ENCODE peak calls at places on chromosome 2, in ten cellular contexts. B is AG09319, Z is left ventricle myocardium inferior, O is colonic mucosa, I is GM12865, E is RWPE1, V is D721Med, D is psoas muscle, M is nephron progenitor cell, W is choroid plexus epithelial cell. F is an unnamed sample.

GRCh38 chr2:7017621-7018260 is 100.5 kb downstream of the RNF144A start:
- DNase-seq in O (no peak), I (no peak), E (no peak), W (no peak), Z (no peak), B (no peak), M (no peak), V (no peak), D (no peak), F (no peak)

GRCh38 chr2:150732064-150732463 is 244.6 kb upstream of the RND3 start:
- DNase-seq in I (peak), O (no peak), D (no peak), W (peak), E (no peak), Z (no peak), M (no peak), B (peak), V (no peak), F (peak)

GRCh38 chr2:100292022-100292580 is 30.2 kb downstream of the LONRF2 start:
- DNase-seq in M (no peak), I (peak), V (no peak), O (no peak), W (peak), D (peak), E (peak), Z (no peak), B (peak), F (peak)

GRCh38 chr2:201961401-201961800 is 72.3 kb upstream of the FZD7 start:
- DNase-seq in B (no peak), O (no peak), I (no peak), D (no peak), W (no peak), V (no peak), M (no peak), E (no peak), Z (no peak), F (no peak)

GRCh38 chr2:41400057-41400665 is 647.7 kb upstream of the PKDCC start:
- DNase-seq in B (no peak), W (peak), Z (no peak), V (no peak), M (peak), I (peak), E (no peak), D (no peak), O (no peak), F (peak)

GRCh38 chr2:204315236-204315662 is 230.0 kb upstream of the PARD3B start:
- DNase-seq in W (no peak), D (no peak), O (no peak), M (peak), V (no peak), B (no peak), E (peak), I (no peak), Z (no peak), F (no peak)

GRCh38 chr2:43125090-43125998 is 101.1 kb downstream of the ZFP36L2 start:
- DNase-seq in D (no peak), B (no peak), Z (no peak), V (no peak), W (no peak), M (no peak), E (no peak), O (no peak), I (no peak), F (no peak)

GRCh38 chr2:179019260-179019659 is 30.7 kb downstream of the CCDC141 start:
- DNase-seq in I (no peak), O (no peak), M (no peak), V (no peak), Z (no peak), D (no peak), W (no peak), B (no peak), E (no peak), F (no peak)

GRCh38 chr2:216578325-216578724 is 54.9 kb upstream of the IGFBP2 start:
- DNase-seq in O (no peak), I (no peak), B (no peak), D (no peak), M (no peak), V (no peak), W (no peak), E (no peak), Z (no peak), F (no peak)

DNA sequence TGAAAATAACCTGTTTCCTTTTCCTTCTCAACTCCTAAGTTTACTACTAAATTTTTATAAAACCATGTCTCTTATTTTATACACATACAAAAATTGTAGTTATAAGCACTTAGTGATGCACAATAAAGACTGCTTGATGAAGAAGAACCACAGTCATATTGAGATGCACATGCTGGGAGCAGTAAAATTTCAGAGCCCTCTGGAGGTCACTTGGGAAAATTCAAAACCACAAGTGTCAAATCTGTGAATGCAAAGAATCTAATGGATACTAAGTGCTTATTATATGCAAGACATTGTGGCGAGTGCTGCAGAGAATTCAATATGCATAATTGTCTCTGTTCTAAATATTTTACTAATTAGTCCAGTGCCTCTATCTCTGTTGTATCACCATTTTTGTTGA is 180.5 kb downstream of the VWC2L start:
- DNase-seq in I (no peak), O (no peak), B (no peak), M (no peak), W (peak), E (no peak), D (no peak), V (no peak), Z (no peak), F (peak)
- TF ChIP-seq CTCF in I (no peak), O (no peak), B (peak), M (no peak), W (peak), E (peak), D (no peak), V (no peak), Z (peak), F (peak)

GRCh38 chr2:48620604-48621003 is 2.9 kb downstream of the GTF2A1L start:
- DNase-seq in O (no peak), W (no peak), I (no peak), B (no peak), V (no peak), M (no peak), D (no peak), E (no peak), Z (no peak), F (no peak)

GRCh38 chr2:48617618-48618017 is at the start of gene GTF2A1L:
- DNase-seq in D (no peak), M (no peak), V (no peak), O (no peak), E (no peak), W (no peak), B (no peak), Z (no peak), I (no peak), F (no peak)

GRCh38 chr2:48624696-48625095 is 7.0 kb downstream of the GTF2A1L start:
- DNase-seq in E (no peak), O (no peak), M (no peak), B (no peak), V (no peak), D (no peak), I (no peak), Z (no peak), W (no peak), F (no peak)

DNA sequence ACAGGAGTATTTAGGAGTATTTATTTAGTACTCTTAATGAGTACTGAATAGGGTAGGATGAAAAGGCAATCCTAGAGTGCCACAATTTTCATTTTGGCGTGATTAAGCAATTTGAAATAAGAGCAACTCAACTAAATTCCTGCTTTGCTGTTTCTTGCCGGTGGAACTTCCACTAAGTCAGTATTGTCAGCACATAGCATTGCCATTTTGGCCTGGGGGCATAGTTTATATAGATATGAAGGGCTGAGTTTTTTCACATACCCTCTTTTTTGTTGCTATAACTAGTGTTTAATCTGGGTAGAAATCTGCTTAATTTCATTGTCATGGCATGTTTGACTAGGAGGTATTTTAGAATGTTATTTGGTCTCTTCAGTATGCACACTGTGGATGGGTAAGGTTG is 1.9 kb downstream of the GTF2A1L start:
- DNase-seq in B (no peak), E (no peak), Z (no peak), M (no peak), O (no peak), I (no peak), V (no peak), W (no peak), D (no peak), F (no peak)
- TF ChIP-seq CTCF in B (no peak), E (no peak), Z (no peak), M (no peak), O (no peak), I (no peak), V (no peak), W (no peak), D (no peak), F (no peak)

DNA sequence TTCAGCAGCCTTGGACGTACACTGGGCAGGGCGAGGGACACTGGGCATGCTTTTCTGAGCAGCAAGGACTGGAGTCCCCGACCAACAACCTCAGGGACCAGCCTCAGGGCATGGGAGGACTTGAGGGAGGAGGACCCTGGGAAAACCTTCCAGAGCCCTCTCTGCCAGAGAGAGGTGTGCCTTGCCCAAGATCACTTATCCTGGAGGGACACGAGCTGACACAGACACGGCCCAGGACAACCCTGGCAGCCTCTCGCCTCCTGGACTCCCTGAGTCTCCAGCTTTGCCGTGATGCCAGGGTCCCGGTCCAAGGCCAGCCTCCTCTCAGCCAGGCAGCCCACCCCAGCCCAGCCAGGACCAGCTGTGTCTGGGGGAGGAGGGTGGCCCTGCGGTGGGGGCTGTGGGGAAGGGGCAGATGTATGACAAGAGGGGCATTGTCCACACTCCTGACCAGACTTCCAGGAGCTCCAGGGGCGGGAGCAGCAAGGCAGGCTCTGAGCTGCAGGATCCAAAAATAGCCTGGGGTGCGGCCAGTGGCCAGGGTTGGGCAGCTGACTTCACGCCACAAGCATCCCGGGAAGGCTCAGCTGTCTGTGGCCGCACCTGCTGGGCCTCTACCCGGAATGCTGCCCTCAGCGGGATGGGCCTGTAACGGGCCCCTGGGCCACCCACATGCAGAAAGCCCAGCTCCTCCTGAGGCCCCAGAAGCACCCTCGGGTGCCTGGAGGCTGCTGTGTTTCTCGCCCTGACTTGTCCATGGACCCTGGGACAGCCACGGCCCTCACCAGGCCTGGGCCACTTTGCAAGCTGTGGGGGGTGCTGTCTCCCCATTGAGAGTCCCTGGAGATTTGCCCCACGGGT is 65.5 kb upstream of the GPC1 start:
- DNase-seq in D (peak), E (peak), O (peak), B (peak), M (no peak), I (no peak), W (peak), V (no peak), Z (peak), F (peak)
- TF ChIP-seq CTCF in D (no peak), E (no peak), O (no peak), B (no peak), M (no peak), I (no peak), W (no peak), V (no peak), Z (no peak), F (no peak)

DNA sequence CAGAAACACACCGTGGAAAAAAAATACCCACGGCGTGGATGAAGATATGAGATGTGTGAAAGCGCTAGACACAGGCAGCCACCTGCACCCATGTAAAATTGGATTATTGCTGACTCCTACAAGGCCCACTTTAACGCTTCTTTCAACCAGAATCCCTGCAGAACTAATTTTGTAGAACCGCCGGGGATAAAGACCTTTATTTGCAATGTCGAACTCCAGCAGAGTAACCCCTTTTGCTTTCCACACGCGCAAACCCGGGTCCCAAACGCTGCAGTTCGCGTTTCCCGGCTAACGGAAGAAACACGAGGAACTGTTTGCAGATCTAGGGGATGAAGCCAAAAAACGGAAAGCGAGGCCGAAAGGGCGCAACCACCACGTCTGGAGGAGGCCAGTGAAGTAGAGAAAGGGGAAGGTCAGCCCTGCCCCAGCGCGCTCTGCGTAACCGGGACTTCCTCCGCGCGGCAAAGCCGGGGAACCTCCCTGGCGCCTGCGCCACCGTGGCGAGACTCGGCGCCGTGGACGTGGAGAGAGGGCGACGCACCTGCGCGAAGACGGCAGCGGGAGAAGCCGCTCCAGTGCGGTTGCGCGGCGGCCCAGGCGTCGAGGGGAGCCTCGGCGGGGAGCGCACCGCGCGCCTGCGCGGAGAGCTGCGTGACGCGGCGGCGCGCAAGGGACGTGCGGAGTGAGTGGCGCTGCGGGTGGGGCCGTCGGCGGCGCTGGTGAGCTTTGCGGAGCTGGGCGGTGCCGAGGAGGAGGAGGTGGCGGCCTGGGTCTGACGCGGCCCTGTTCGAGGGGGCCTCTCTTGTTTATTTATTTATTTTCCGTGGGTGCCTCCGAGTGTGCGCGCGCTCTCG is at the start of gene PPP1CB:
- DNase-seq in B (peak), V (peak), W (peak), D (peak), E (peak), M (peak), O (peak), Z (peak), I (peak), F (peak)
- TF ChIP-seq CTCF in B (peak), V (peak), W (peak), D (peak), E (peak), M (no peak), O (no peak), Z (peak), I (peak), F (peak)

GRCh38 chr2:57703407-57703806 is 343.2 kb upstream of the VRK2 start:
- DNase-seq in O (no peak), Z (no peak), I (no peak), V (no peak), W (no peak), E (no peak), B (no peak), M (no peak), D (no peak), F (no peak)

GRCh38 chr2:57698935-57699449 is 347.6 kb upstream of the VRK2 start:
- DNase-seq in O (no peak), W (no peak), D (no peak), Z (no peak), B (no peak), V (no peak), I (no peak), E (no peak), M (no peak), F (no peak)

GRCh38 chr2:57696016-57696415 is 350.6 kb upstream of the VRK2 start:
- DNase-seq in I (no peak), Z (no peak), E (peak), D (no peak), M (no peak), V (no peak), B (no peak), W (peak), O (no peak), F (peak)

DNA sequence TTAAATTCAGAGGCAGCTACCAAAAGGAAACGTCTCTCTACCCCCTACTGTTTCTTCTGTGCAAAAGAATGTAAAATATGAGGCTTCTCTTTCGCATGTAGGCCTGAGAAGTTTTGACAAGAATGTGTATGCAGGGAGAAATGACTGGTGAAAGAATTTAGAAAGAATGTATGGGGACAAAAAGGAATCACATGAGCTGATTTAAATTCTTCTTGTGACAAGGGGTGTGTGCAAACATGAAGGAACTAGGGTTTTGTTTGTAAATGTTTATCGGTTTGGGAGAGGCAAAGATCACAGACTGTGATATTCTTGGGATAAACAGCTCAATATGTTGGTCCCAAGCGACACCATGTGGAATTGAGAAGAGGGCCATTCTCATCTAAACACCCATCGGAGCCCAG is 345.2 kb upstream of the VRK2 start:
- DNase-seq in D (no peak), I (no peak), M (no peak), O (no peak), E (no peak), Z (no peak), V (no peak), B (no peak), W (peak), F (no peak)
- TF ChIP-seq CTCF in D (no peak), I (no peak), M (no peak), O (no peak), E (no peak), Z (no peak), V (no peak), B (no peak), W (no peak), F (no peak)

F was measured in MCF 10A.